ENCODE peak calls at places on chromosomes 7 and 10, in nine cellular contexts. L is prostate gland; F is A549; P is CD8-positive, alpha-beta T cell; A is colonic mucosa; N is ovary; E is cardiac muscle cell; C is neural progenitor cell; J is adrenal gland. B is an unnamed sample. For H3K4me1, the result is how much of the 10 kb centered on the place peaks cover.

GRCh38 chr7:130491841-130492518 is at the start of gene MEST:
- DNase-seq in L (peak), J (peak), F (no peak), P (no peak), C (peak), E (peak), N (peak), A (no peak), B (no peak)

GRCh38 chr7:156177396-156178055 is 365.3 kb upstream of the SHH start:
- DNase-seq in J (no peak), E (no peak), L (no peak), F (no peak), P (no peak), N (no peak), C (no peak), A (no peak), B (no peak)

GRCh38 chr7:32761451-32762320 is 129.9 kb downstream of the KBTBD2 start:
- DNase-seq in E (no peak), A (no peak), L (no peak), J (no peak), C (peak), P (no peak), N (no peak), F (no peak), B (no peak)

GRCh38 chr10:1215862-1216575 is 159.8 kb downstream of the WDR37 start:
- DNase-seq in C (no peak), F (no peak), A (no peak), E (no peak), P (no peak), N (no peak), J (no peak), L (no peak), B (no peak)

GRCh38 chr7:1694551-1694950 is 24.5 kb downstream of the ELFN1 start:
- DNase-seq in N (no peak), J (no peak), F (no peak), L (no peak), P (no peak), E (peak), A (no peak), C (no peak), B (no peak)

GRCh38 chr10:78336402-78336791 is 302.7 kb downstream of the RPS24 start:
- DNase-seq in L (peak), A (peak), E (no peak), J (no peak), N (peak), P (peak), C (no peak), F (no peak), B (peak)

GRCh38 chr10:49118450-49118849 is 3.1 kb upstream of the VSTM4 start:
- DNase-seq in A (no peak), E (peak), L (no peak), J (no peak), N (no peak), F (no peak), C (peak), P (no peak), B (no peak)

GRCh38 chr10:89129850-89130396 is 77.2 kb downstream of the CH25H start:
- DNase-seq in C (no peak), P (no peak), F (no peak), J (peak), A (peak), L (no peak), E (no peak), N (no peak), B (no peak)

GRCh38 chr7:26143298-26144044 is 8.5 kb upstream of the NFE2L3 start:
- DNase-seq in L (no peak), J (no peak), P (no peak), A (no peak), F (peak), E (no peak), N (no peak), C (no peak), B (no peak)

GRCh38 chr7:37683263-37684120 is at the start of gene GPR141:
- DNase-seq in J (no peak), F (no peak), N (no peak), L (no peak), P (no peak), A (no peak), E (no peak), C (no peak), B (no peak)

GRCh38 chr10:108090476-108091215 is 926.1 kb upstream of the SORCS1 start:
- DNase-seq in C (no peak), A (no peak), J (no peak), E (no peak), F (no peak), L (no peak), N (no peak), P (no peak), B (no peak)

GRCh38 chr7:50209461-50210161 is 94.9 kb upstream of the IKZF1 start:
- DNase-seq in L (no peak), P (no peak), F (no peak), C (no peak), J (no peak), E (no peak), A (no peak), N (no peak), B (no peak)
- H3K4me1 ChIP-seq in L (under half), P (half or more), F (under half), C (under half), J (under half), E (under half), A (under half), N (under half), B (under half)

GRCh38 chr7:151124899-151125399 is 38.7 kb downstream of the AGAP3 start:
- DNase-seq in L (no peak), A (no peak), N (no peak), E (no peak), C (no peak), P (no peak), J (no peak), F (no peak), B (no peak)
- H3K4me3 ChIP-seq in L (no peak), A (peak), N (no peak), E (no peak), C (peak), P (no peak), J (no peak), F (no peak), B (peak)

GRCh38 chr10:90175161-90175681 is 473.8 kb downstream of the KIF20B start:
- DNase-seq in J (no peak), N (no peak), C (no peak), L (no peak), P (no peak), F (no peak), E (no peak), A (peak), B (no peak)

GRCh38 chr10:90174531-90174930 is 473.1 kb downstream of the KIF20B start:
- DNase-seq in J (no peak), C (no peak), N (no peak), F (no peak), A (no peak), E (no peak), P (no peak), L (no peak), B (no peak)

GRCh38 chr10:90181251-90181691 is 479.9 kb downstream of the KIF20B start:
- DNase-seq in C (no peak), F (no peak), L (no peak), A (no peak), N (no peak), J (no peak), E (no peak), P (no peak), B (no peak)

DNA sequence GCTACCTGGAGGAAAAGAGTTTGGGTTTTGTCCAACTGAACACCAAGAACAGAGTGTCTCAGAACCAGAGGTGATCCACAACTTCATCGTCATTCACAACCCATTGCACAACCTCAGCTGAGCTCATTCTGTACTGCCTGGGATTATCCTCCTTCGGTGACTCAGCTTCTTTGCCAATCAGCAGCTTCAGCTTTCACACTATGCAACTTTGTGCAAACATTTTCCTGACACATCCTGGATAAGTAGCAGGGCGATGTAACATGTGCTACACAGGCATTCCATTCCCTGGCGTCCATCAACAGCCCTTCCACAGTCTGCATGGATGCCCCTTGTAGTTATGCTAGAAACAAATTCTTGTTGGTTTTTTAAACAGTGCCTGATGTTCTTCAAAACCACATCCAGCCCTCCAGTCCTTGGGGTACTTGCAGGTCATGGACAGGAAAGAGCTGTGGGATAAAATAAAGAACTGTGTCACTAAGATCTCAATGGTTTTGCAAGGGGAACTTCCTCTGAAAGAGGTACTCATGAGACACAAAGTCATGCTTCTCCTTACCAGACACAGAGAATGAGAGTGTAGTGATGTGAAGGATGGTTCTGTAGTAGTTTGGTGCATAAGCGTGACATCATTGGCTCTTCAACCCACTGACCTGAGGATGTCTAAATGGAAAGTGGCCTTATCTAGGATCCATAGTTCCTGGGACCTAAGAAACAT is 478.5 kb downstream of the KIF20B start:
- DNase-seq in L (no peak), P (no peak), C (no peak), N (no peak), E (no peak), J (no peak), A (peak), F (peak), B (no peak)
- H3K27ac ChIP-seq in L (no peak), P (no peak), C (no peak), N (no peak), E (no peak), J (no peak), A (no peak), F (no peak), B (no peak)

DNA sequence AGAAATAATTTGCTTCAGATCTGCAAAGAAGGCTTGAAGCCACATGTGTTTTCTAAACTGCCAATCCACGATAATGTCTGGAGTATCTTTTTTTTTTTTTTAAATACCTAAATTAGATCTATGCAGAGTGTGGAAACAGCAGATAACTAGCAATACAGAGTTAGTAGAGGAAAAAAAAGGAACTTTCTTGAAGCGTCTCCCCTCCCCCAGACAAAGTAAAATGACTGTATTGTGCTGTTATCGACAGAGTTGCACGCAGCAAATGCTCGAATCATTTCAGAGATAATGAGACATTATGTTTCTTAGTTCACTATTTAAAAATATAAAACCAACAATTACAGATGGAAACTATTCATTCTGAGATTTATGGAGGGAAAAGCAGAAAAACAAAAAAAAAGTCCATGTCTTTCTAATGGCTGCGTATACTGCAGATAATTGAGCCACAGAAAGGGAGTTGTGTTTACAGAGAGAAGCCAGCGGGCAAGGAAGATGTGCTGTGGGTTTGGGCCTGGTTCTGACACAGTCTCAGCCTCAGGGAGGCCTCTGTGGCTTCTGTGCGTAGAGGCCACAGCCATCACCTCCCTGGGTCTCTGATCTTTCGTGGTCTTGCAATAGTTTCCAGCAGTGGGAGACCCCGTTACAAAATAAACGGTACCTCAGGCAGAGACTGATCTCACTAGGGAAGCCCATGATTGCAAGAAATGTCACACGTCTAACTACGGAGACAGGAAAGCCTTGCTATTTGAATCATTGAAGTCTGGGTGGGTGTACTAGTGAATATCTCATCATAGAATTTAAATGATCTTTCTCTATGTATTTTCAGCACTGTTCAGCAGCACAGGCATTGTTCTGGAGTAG is 19.1 kb upstream of the KLF6 start:
- DNase-seq in N (no peak), L (no peak), J (no peak), A (no peak), C (no peak), F (no peak), P (peak), E (no peak), B (no peak)
- H3K4me1 ChIP-seq in N (under half), L (under half), J (under half), A (under half), C (under half), F (half or more), P (half or more), E (under half), B (under half)

DNA sequence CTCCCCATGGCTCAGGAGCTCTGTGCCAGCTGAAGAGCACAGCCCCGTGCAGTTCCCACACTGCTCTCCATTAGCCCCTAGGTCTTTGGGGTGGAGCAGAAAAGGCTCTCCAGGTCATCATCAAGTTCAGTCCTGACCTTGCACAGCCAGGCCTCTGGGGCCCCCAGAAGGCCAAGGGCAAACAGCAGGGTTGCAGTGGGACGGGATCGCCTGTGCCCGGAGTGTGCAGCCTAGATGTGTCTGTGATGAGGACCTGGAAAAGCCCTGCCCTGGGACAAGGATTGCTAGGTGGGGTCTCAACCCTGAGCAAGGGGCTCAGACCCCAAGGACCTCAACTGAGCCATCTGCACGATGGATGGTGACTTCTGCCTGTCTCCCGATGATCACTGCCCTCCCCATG is 549 bp downstream of the INMT start:
- DNase-seq in L (no peak), J (no peak), P (no peak), N (no peak), C (no peak), A (no peak), F (no peak), E (no peak), B (no peak)
- H3K4me3 ChIP-seq in L (peak), J (peak), P (no peak), N (no peak), C (no peak), A (no peak), F (no peak), E (no peak), B (peak)

GRCh38 chr10:131010965-131011575 is 300.5 kb downstream of the TCERG1L start:
- DNase-seq in E (no peak), J (no peak), A (no peak), P (no peak), C (no peak), N (no peak), L (no peak), F (no peak), B (no peak)

GRCh38 chr10:131012641-131012985 is 298.9 kb downstream of the TCERG1L start:
- DNase-seq in C (no peak), E (no peak), A (no peak), J (no peak), N (no peak), P (no peak), L (no peak), F (no peak), B (no peak)

GRCh38 chr10:131014271-131014670 is 297.2 kb downstream of the TCERG1L start:
- DNase-seq in A (no peak), E (no peak), L (no peak), P (no peak), J (no peak), C (no peak), N (no peak), F (no peak), B (no peak)

GRCh38 chr10:131013281-131013680 is 298.2 kb downstream of the TCERG1L start:
- DNase-seq in P (no peak), L (no peak), J (no peak), N (no peak), A (no peak), E (no peak), C (no peak), F (no peak), B (no peak)

DNA sequence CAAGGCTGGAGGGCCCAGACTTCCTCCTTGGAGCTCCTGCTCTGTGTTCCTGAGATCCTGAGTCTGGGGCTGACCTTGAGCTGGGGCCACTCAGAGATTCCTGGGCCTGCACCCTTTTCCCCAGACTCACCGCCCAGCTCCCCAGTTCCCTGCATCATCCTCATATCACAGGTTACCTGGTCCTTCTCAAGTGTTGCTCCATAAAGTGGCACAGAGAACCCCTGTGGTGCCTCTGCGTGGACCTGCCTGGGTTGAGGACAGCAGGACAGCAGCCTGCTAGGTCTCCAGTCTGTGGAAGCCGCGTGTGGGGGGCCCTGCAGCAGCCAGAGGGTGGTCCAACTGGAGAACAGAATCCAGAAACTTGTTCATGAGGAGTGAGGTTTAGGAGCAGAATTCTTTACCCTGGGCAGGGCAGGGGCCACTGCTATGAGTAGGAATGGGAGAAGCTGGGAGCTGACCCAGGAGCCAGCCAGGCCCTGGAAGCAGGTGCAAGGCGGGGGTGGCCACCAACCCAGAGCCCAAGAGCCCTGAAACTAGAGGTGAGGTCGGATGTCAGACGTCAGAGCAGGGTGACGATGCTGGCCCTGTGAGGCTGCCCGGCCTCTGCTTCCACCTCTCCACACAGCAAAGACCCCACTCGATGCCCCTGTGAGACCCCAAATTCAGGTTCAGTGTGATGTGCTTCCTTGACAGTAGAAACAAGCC is 299.4 kb downstream of the TCERG1L start:
- DNase-seq in E (no peak), C (no peak), L (no peak), P (no peak), J (no peak), F (no peak), N (no peak), A (no peak), B (no peak)
- H3K27ac ChIP-seq in E (no peak), C (no peak), L (no peak), P (no peak), J (no peak), F (no peak), N (no peak), A (no peak), B (no peak)

DNA sequence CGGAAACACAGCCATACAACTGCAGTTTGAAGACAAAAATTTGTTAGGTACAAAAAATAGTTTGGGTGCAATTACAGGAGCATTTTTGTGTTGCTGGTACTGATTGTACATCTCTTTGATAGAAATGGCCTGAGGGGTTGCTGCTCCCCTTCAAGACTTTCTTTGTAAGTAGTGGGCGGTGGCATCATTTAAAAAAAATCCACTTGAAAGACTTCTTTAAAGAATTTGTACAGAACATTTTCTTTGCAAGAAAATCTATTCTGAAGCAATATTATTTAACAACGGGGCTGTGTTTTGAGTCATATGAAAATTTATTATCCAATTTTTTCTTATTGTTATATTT is 144.1 kb upstream of the CAV2 start:
- DNase-seq in N (no peak), P (no peak), F (no peak), C (no peak), E (no peak), L (no peak), A (no peak), J (no peak), B (no peak)
- H3K4me1 ChIP-seq in N (under half), P (under half), F (half or more), C (under half), E (under half), L (under half), A (under half), J (under half), B (under half)

DNA sequence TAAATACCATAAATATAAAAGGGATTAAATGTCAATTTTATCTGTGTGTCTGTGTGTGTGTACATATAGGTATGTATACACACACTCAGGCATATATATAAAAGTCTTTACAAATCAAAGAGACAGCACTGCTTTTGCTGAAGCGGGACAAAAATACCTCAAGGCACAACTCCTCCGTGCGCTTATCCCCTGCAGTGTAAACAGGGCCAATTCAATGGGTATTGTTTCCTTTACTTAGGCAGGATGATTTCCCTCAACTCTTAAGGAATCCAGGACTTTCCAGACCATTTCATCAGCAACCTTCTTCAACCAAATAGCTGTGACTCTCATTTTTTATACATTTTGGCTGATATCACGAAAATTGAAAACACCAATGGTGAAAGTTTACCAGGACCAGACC is 227.7 kb downstream of the CRPPA start:
- DNase-seq in J (no peak), P (no peak), A (no peak), F (no peak), N (no peak), C (peak), L (no peak), E (no peak), B (no peak)
- H3K4me3 ChIP-seq in J (no peak), P (no peak), A (no peak), F (no peak), N (no peak), C (no peak), L (no peak), E (no peak), B (no peak)

GRCh38 chr7:16913643-16914042 is 31.9 kb upstream of the AGR3 start:
- DNase-seq in F (no peak), N (no peak), L (no peak), C (no peak), E (no peak), J (no peak), A (no peak), P (no peak), B (no peak)

GRCh38 chr7:16916733-16917132 is 35.0 kb upstream of the AGR3 start:
- DNase-seq in L (no peak), C (peak), F (no peak), E (no peak), A (no peak), J (no peak), N (no peak), P (no peak), B (no peak)

GRCh38 chr7:16916111-16916639 is 34.4 kb upstream of the AGR3 start:
- DNase-seq in E (no peak), L (no peak), P (no peak), N (no peak), A (no peak), J (no peak), C (no peak), F (peak), B (no peak)

GRCh38 chr7:16914771-16915170 is 33.0 kb upstream of the AGR3 start:
- DNase-seq in C (no peak), F (peak), L (no peak), P (no peak), N (no peak), E (peak), A (peak), J (no peak), B (no peak)

GRCh38 chr7:16915405-16915804 is 33.6 kb upstream of the AGR3 start:
- DNase-seq in P (no peak), L (no peak), F (no peak), N (no peak), E (no peak), A (no peak), J (no peak), C (no peak), B (no peak)
- H3K27ac ChIP-seq in P (no peak), L (no peak), F (peak), N (no peak), E (no peak), A (no peak), J (no peak), C (no peak), B (no peak)

B was measured in stomach.